ENCODE peak calls at places on chromosomes 13 and 19, in eight cellular contexts. A is thyroid gland; S is activated CD8-positive, alpha-beta T cell treated with anti-CD3 and anti-CD28 coated beads for 36 hours; E is T-helper 1 cell; N is immature natural killer cell; C is hippocampal formation; Y is heart left ventricle; V is NCI-H2029. R is an unnamed sample.

GRCh38 chr19:531753-532571 is at the start of gene CDC34:
- DNase-seq in A (no peak), S (no peak), E (no peak), N (no peak), C (no peak), Y (no peak), V (no peak), R (peak; percentile 67)

GRCh38 chr13:96089749-96090239 is at the start of gene HS6ST3:
- DNase-seq in A (peak; percentile 77), S (no peak), E (no peak), N (no peak), C (no peak), Y (peak; percentile 16), V (no peak), R (peak; percentile 43)

GRCh38 chr19:33248954-33249613 is 23.4 kb upstream of the SLC7A10 start:
- DNase-seq in A (no peak), S (peak; percentile 46), E (no peak), N (no peak), C (no peak), Y (no peak), V (no peak), R (no peak)

GRCh38 chr19:43759515-43759914 is 4.8 kb upstream of the SMG9 start:
- DNase-seq in A (no peak), S (no peak), E (no peak), N (no peak), C (no peak), Y (no peak), V (no peak), R (peak; percentile 59)

GRCh38 chr13:39655041-39655568 is 357 bp upstream of the COG6 start:
- DNase-seq in A (no peak), S (no peak), E (no peak), N (no peak), C (no peak), Y (no peak), V (no peak), R (peak; percentile 53)

GRCh38 chr19:34662919-34663318 is 14.0 kb downstream of the SCGB2B2 start:
- DNase-seq in A (no peak), S (peak; percentile 71), E (peak; percentile 21), N (peak; percentile 4), C (no peak), Y (no peak), V (peak; percentile 64), R (peak; percentile 83)

GRCh38 chr19:4694211-4694987 is 24.3 kb upstream of the MYDGF start:
- DNase-seq in A (peak; percentile 45), S (no peak), E (no peak), N (no peak), C (peak; percentile 77), Y (no peak), V (peak; percentile 98), R (no peak)

GRCh38 chr13:79628463-79628862 is 147.5 kb downstream of the NDFIP2 start:
- DNase-seq in A (no peak), S (no peak), E (no peak), N (no peak), C (no peak), Y (no peak), V (no peak), R (no peak)

GRCh38 chr19:3655402-3656072 is 28.9 kb upstream of the CACTIN start:
- DNase-seq in A (no peak), S (no peak), E (no peak), N (no peak), C (no peak), Y (no peak), V (no peak), R (peak; percentile 85)

GRCh38 chr19:49847731-49848696 is 2.9 kb upstream of the PTOV1 start:
- DNase-seq in A (no peak), S (peak; percentile 34), E (no peak), N (peak; percentile 29), C (no peak), Y (no peak), V (peak; percentile 30), R (peak; percentile 67)

GRCh38 chr19:52138614-52139290 is 986 bp downstream of the ZNF616 start:
- DNase-seq in A (peak; percentile 32), S (peak; percentile 56), E (no peak), N (no peak), C (peak; percentile 4), Y (peak; percentile 29), V (peak; percentile 2), R (peak; percentile 86)

GRCh38 chr13:110421696-110422395 is 114.8 kb downstream of the COL4A2 start:
- DNase-seq in A (no peak), S (peak; percentile 50), E (no peak), N (no peak), C (no peak), Y (no peak), V (no peak), R (no peak)

GRCh38 chr19:48364564-48365363 is 597 bp downstream of the SYNGR4 start:
- DNase-seq in A (no peak), S (no peak), E (no peak), N (no peak), C (no peak), Y (no peak), V (no peak), R (no peak)

GRCh38 chr13:113493315-113493951 is 2.9 kb upstream of the DCUN1D2 start:
- DNase-seq in A (no peak), S (no peak), E (no peak), N (no peak), C (no peak), Y (no peak), V (peak; percentile 17), R (peak; percentile 70)

GRCh38 chr19:49570138-49570856 is 10.1 kb downstream of the NOSIP start:
- DNase-seq in A (peak; percentile 55), S (peak; percentile 88), E (peak; percentile 57), N (peak; percentile 80), C (peak; percentile 19), Y (peak; percentile 42), V (peak; percentile 71), R (peak; percentile 97)

GRCh38 chr13:107590556-107590955 is 624.8 kb downstream of the LIG4 start:
- DNase-seq in A (no peak), S (no peak), E (no peak), N (no peak), C (no peak), Y (no peak), V (peak; percentile 16), R (no peak)

GRCh38 chr13:31485183-31485582 is 254.1 kb upstream of the RXFP2 start:
- DNase-seq in A (no peak), S (no peak), E (no peak), N (no peak), C (no peak), Y (no peak), V (no peak), R (no peak)

GRCh38 chr13:100532836-100533435 is 55.7 kb downstream of the GGACT start:
- DNase-seq in A (no peak), S (no peak), E (no peak), N (no peak), C (no peak), Y (no peak), V (no peak), R (no peak)

GRCh38 chr19:16106121-16106520 is 5.6 kb upstream of the RAB8A start:
- DNase-seq in A (no peak), S (no peak), E (no peak), N (no peak), C (no peak), Y (no peak), V (no peak), R (no peak)

GRCh38 chr19:45075215-45076028 is 856 bp downstream of the ZNF296 start:
- DNase-seq in A (peak; percentile 79), S (peak; percentile 60), E (peak; percentile 24), N (peak; percentile 55), C (peak; percentile 62), Y (peak; percentile 62), V (peak; percentile 58), R (peak; percentile 97)

GRCh38 chr13:89034015-89034414 is 1362.8 kb downstream of the SLITRK5 start:
- DNase-seq in A (no peak), S (no peak), E (no peak), N (no peak), C (no peak), Y (no peak), V (no peak), R (no peak)

GRCh38 chr19:55809381-55810058 is 22.3 kb downstream of the NLRP11 start:
- DNase-seq in A (peak; percentile 20), S (peak; percentile 78), E (no peak), N (peak; percentile 17), C (no peak), Y (peak; percentile 12), V (peak; percentile 85), R (peak; percentile 96)

GRCh38 chr13:65864039-65864438 is 1366.1 kb downstream of the PCDH9 start:
- DNase-seq in A (no peak), S (no peak), E (no peak), N (no peak), C (no peak), Y (no peak), V (no peak), R (no peak)

GRCh38 chr19:16124953-16125352 is 13.3 kb downstream of the RAB8A start:
- DNase-seq in A (no peak), S (no peak), E (no peak), N (no peak), C (no peak), Y (no peak), V (no peak), R (no peak)

GRCh38 chr13:36454962-36455361 is 22.7 kb downstream of the CCNA1 start:
- DNase-seq in A (no peak), S (no peak), E (no peak), N (no peak), C (no peak), Y (no peak), V (no peak), R (no peak)

GRCh38 chr13:52104624-52105023 is 24.2 kb downstream of the NEK5 start:
- DNase-seq in A (no peak), S (no peak), E (no peak), N (no peak), C (no peak), Y (no peak), V (no peak), R (no peak)

GRCh38 chr13:28716511-28716910 is 2.3 kb downstream of the SLC46A3 start:
- DNase-seq in A (no peak), S (no peak), E (no peak), N (no peak), C (no peak), Y (peak; percentile 65), V (peak; percentile 3), R (no peak)

GRCh38 chr19:40363128-40363527 is 14.6 kb downstream of the PLD3 start:
- DNase-seq in A (no peak), S (no peak), E (no peak), N (peak; percentile 36), C (no peak), Y (no peak), V (no peak), R (no peak)

GRCh38 chr19:991174-991931 is 7.2 kb downstream of the WDR18 start:
- DNase-seq in A (no peak), S (peak; percentile 81), E (peak; percentile 67), N (peak; percentile 33), C (no peak), Y (no peak), V (no peak), R (peak; percentile 80)

R was measured in Karpas-422.